ENCODE peak calls at places on chromosomes 16 and 17, in ten cellular contexts. One of them, this sample, is unnamed.

GRCh38 chr16:27028713-27029112 is 38.0 kb upstream of the C16orf82 start:
- DNase-seq in AG09319: no peak
- DNase-seq in transverse colon: no peak
- DNase-seq in type B pancreatic cell: no peak
- DNase-seq in left ventricle myocardium inferior: no peak
- DNase-seq in lung: no peak
- DNase-seq in fibroblast of lung: no peak
- DNase-seq in endothelial cell: no peak
- DNase-seq in cardiac fibroblast: no peak
- DNase-seq in tibial artery: no peak
- DNase-seq in this sample: no peak

GRCh38 chr16:70398177-70398743 is 40.6 kb downstream of the ST3GAL2 start:
- DNase-seq in AG09319: no peak
- DNase-seq in transverse colon: no peak
- DNase-seq in type B pancreatic cell: no peak
- DNase-seq in left ventricle myocardium inferior: no peak
- DNase-seq in lung: no peak
- DNase-seq in fibroblast of lung: no peak
- DNase-seq in endothelial cell: no peak
- DNase-seq in cardiac fibroblast: no peak
- DNase-seq in tibial artery: no peak
- DNase-seq in this sample: no peak

GRCh38 chr17:69874220-69874670 is 200.8 kb upstream of the KCNJ16 start:
- DNase-seq in AG09319: peak; percentile 62
- DNase-seq in transverse colon: no peak
- DNase-seq in type B pancreatic cell: no peak
- DNase-seq in left ventricle myocardium inferior: no peak
- DNase-seq in lung: no peak
- DNase-seq in fibroblast of lung: peak; percentile 74
- DNase-seq in endothelial cell: no peak
- DNase-seq in cardiac fibroblast: peak; percentile 93
- DNase-seq in tibial artery: no peak
- DNase-seq in this sample: no peak

GRCh38 chr16:48720266-48720665 is 110.3 kb upstream of the N4BP1 start:
- DNase-seq in AG09319: no peak
- DNase-seq in transverse colon: no peak
- DNase-seq in type B pancreatic cell: no peak
- DNase-seq in left ventricle myocardium inferior: no peak
- DNase-seq in lung: no peak
- DNase-seq in fibroblast of lung: no peak
- DNase-seq in endothelial cell: peak; percentile 66
- DNase-seq in cardiac fibroblast: no peak
- DNase-seq in tibial artery: no peak
- DNase-seq in this sample: no peak

GRCh38 chr17:81928497-81929252 is 1.1 kb upstream of the MAFG start:
- DNase-seq in AG09319: no peak
- DNase-seq in transverse colon: no peak
- DNase-seq in type B pancreatic cell: no peak
- DNase-seq in left ventricle myocardium inferior: peak; percentile 14
- DNase-seq in lung: no peak
- DNase-seq in fibroblast of lung: no peak
- DNase-seq in endothelial cell: no peak
- DNase-seq in cardiac fibroblast: no peak
- DNase-seq in tibial artery: no peak
- DNase-seq in this sample: no peak

GRCh38 chr17:56676807-56677206 is 83.3 kb downstream of the NOG start:
- DNase-seq in AG09319: no peak
- DNase-seq in transverse colon: no peak
- DNase-seq in type B pancreatic cell: no peak
- DNase-seq in left ventricle myocardium inferior: no peak
- DNase-seq in lung: no peak
- DNase-seq in fibroblast of lung: no peak
- DNase-seq in endothelial cell: no peak
- DNase-seq in cardiac fibroblast: no peak
- DNase-seq in tibial artery: no peak
- DNase-seq in this sample: no peak

GRCh38 chr16:28108590-28109247 is 45.2 kb upstream of the GSG1L start:
- DNase-seq in AG09319: no peak
- DNase-seq in transverse colon: no peak
- DNase-seq in type B pancreatic cell: no peak
- DNase-seq in left ventricle myocardium inferior: no peak
- DNase-seq in lung: no peak
- DNase-seq in fibroblast of lung: no peak
- DNase-seq in endothelial cell: no peak
- DNase-seq in cardiac fibroblast: no peak
- DNase-seq in tibial artery: no peak
- DNase-seq in this sample: no peak

GRCh38 chr16:20674684-20675487 is 22.6 kb downstream of the ACSM1 start:
- DNase-seq in AG09319: no peak
- DNase-seq in transverse colon: no peak
- DNase-seq in type B pancreatic cell: no peak
- DNase-seq in left ventricle myocardium inferior: no peak
- DNase-seq in lung: no peak
- DNase-seq in fibroblast of lung: no peak
- DNase-seq in endothelial cell: no peak
- DNase-seq in cardiac fibroblast: peak; percentile 16
- DNase-seq in tibial artery: no peak
- DNase-seq in this sample: no peak

GRCh38 chr17:31746884-31747495 is 112.1 kb downstream of the COPRS start:
- DNase-seq in AG09319: no peak
- DNase-seq in transverse colon: peak; percentile 30
- DNase-seq in type B pancreatic cell: no peak
- DNase-seq in left ventricle myocardium inferior: no peak
- DNase-seq in lung: no peak
- DNase-seq in fibroblast of lung: no peak
- DNase-seq in endothelial cell: no peak
- DNase-seq in cardiac fibroblast: no peak
- DNase-seq in tibial artery: no peak
- DNase-seq in this sample: no peak

GRCh38 chr17:14672830-14673229 is 371.9 kb downstream of the HS3ST3B1 start:
- DNase-seq in AG09319: peak; percentile 40
- DNase-seq in transverse colon: no peak
- DNase-seq in type B pancreatic cell: no peak
- DNase-seq in left ventricle myocardium inferior: no peak
- DNase-seq in lung: peak; percentile 46
- DNase-seq in fibroblast of lung: peak; percentile 84
- DNase-seq in endothelial cell: no peak
- DNase-seq in cardiac fibroblast: peak; percentile 80
- DNase-seq in tibial artery: no peak
- DNase-seq in this sample: no peak

GRCh38 chr16:83147244-83147643 is 520.5 kb downstream of the CDH13 start:
- DNase-seq in AG09319: no peak
- DNase-seq in transverse colon: no peak
- DNase-seq in type B pancreatic cell: no peak
- DNase-seq in left ventricle myocardium inferior: no peak
- DNase-seq in lung: no peak
- DNase-seq in fibroblast of lung: no peak
- DNase-seq in endothelial cell: peak; percentile 4
- DNase-seq in cardiac fibroblast: peak; percentile 18
- DNase-seq in tibial artery: no peak
- DNase-seq in this sample: no peak

GRCh38 chr17:76805319-76805718 is 62.9 kb upstream of the MGAT5B start:
- DNase-seq in AG09319: peak; percentile 25
- DNase-seq in transverse colon: no peak
- DNase-seq in type B pancreatic cell: no peak
- DNase-seq in left ventricle myocardium inferior: no peak
- DNase-seq in lung: no peak
- DNase-seq in fibroblast of lung: peak; percentile 63
- DNase-seq in endothelial cell: no peak
- DNase-seq in cardiac fibroblast: peak; percentile 39
- DNase-seq in tibial artery: no peak
- DNase-seq in this sample: no peak

GRCh38 chr16:65178151-65178550 is 56.3 kb upstream of the CDH11 start:
- DNase-seq in AG09319: no peak
- DNase-seq in transverse colon: no peak
- DNase-seq in type B pancreatic cell: no peak
- DNase-seq in left ventricle myocardium inferior: no peak
- DNase-seq in lung: no peak
- DNase-seq in fibroblast of lung: peak; percentile 9
- DNase-seq in endothelial cell: no peak
- DNase-seq in cardiac fibroblast: peak; percentile 15
- DNase-seq in tibial artery: no peak
- DNase-seq in this sample: no peak

GRCh38 chr17:27523712-27524111 is 67.5 kb downstream of the KSR1 start:
- DNase-seq in AG09319: no peak
- DNase-seq in transverse colon: no peak
- DNase-seq in type B pancreatic cell: no peak
- DNase-seq in left ventricle myocardium inferior: no peak
- DNase-seq in lung: no peak
- DNase-seq in fibroblast of lung: no peak
- DNase-seq in endothelial cell: no peak
- DNase-seq in cardiac fibroblast: no peak
- DNase-seq in tibial artery: no peak
- DNase-seq in this sample: no peak

GRCh38 chr16:55467898-55468297 is 11.1 kb upstream of the MMP2 start:
- DNase-seq in AG09319: no peak
- DNase-seq in transverse colon: no peak
- DNase-seq in type B pancreatic cell: no peak
- DNase-seq in left ventricle myocardium inferior: no peak
- DNase-seq in lung: no peak
- DNase-seq in fibroblast of lung: no peak
- DNase-seq in endothelial cell: no peak
- DNase-seq in cardiac fibroblast: no peak
- DNase-seq in tibial artery: no peak
- DNase-seq in this sample: no peak

GRCh38 chr17:46814446-46814845 is 4.0 kb downstream of the WNT3 start:
- DNase-seq in AG09319: no peak
- DNase-seq in transverse colon: no peak
- DNase-seq in type B pancreatic cell: no peak
- DNase-seq in left ventricle myocardium inferior: no peak
- DNase-seq in lung: no peak
- DNase-seq in fibroblast of lung: no peak
- DNase-seq in endothelial cell: no peak
- DNase-seq in cardiac fibroblast: no peak
- DNase-seq in tibial artery: no peak
- DNase-seq in this sample: no peak

GRCh38 chr16:58797137-58797801 is 63.2 kb upstream of the GOT2 start:
- DNase-seq in AG09319: no peak
- DNase-seq in transverse colon: no peak
- DNase-seq in type B pancreatic cell: no peak
- DNase-seq in left ventricle myocardium inferior: no peak
- DNase-seq in lung: no peak
- DNase-seq in fibroblast of lung: no peak
- DNase-seq in endothelial cell: no peak
- DNase-seq in cardiac fibroblast: no peak
- DNase-seq in tibial artery: no peak
- DNase-seq in this sample: no peak

GRCh38 chr17:41896726-41897125 is 22.0 kb downstream of the ACLY start:
- DNase-seq in AG09319: no peak
- DNase-seq in transverse colon: no peak
- DNase-seq in type B pancreatic cell: no peak
- DNase-seq in left ventricle myocardium inferior: no peak
- DNase-seq in lung: no peak
- DNase-seq in fibroblast of lung: no peak
- DNase-seq in endothelial cell: no peak
- DNase-seq in cardiac fibroblast: no peak
- DNase-seq in tibial artery: no peak
- DNase-seq in this sample: no peak
- TF ChIP-seq CTCF in AG09319: no peak
- TF ChIP-seq CTCF in transverse colon: no peak
- TF ChIP-seq CTCF in type B pancreatic cell: no peak
- TF ChIP-seq CTCF in left ventricle myocardium inferior: no peak
- TF ChIP-seq CTCF in lung: no peak
- TF ChIP-seq CTCF in fibroblast of lung: no peak
- TF ChIP-seq CTCF in endothelial cell: no peak
- TF ChIP-seq CTCF in cardiac fibroblast: no peak
- TF ChIP-seq CTCF in tibial artery: no peak
- TF ChIP-seq CTCF in this sample: no peak

GRCh38 chr16:72530434-72530833 is 358.5 kb upstream of the PMFBP1 start:
- DNase-seq in AG09319: no peak
- DNase-seq in transverse colon: no peak
- DNase-seq in type B pancreatic cell: no peak
- DNase-seq in left ventricle myocardium inferior: no peak
- DNase-seq in lung: no peak
- DNase-seq in fibroblast of lung: peak; percentile 68
- DNase-seq in endothelial cell: no peak
- DNase-seq in cardiac fibroblast: peak; percentile 87
- DNase-seq in tibial artery: no peak
- DNase-seq in this sample: no peak
- TF ChIP-seq CTCF in AG09319: no peak
- TF ChIP-seq CTCF in transverse colon: no peak
- TF ChIP-seq CTCF in type B pancreatic cell: no peak
- TF ChIP-seq CTCF in left ventricle myocardium inferior: no peak
- TF ChIP-seq CTCF in lung: no peak
- TF ChIP-seq CTCF in fibroblast of lung: peak; percentile 31
- TF ChIP-seq CTCF in endothelial cell: no peak
- TF ChIP-seq CTCF in cardiac fibroblast: peak; percentile 59
- TF ChIP-seq CTCF in tibial artery: no peak
- TF ChIP-seq CTCF in this sample: no peak

DNA sequence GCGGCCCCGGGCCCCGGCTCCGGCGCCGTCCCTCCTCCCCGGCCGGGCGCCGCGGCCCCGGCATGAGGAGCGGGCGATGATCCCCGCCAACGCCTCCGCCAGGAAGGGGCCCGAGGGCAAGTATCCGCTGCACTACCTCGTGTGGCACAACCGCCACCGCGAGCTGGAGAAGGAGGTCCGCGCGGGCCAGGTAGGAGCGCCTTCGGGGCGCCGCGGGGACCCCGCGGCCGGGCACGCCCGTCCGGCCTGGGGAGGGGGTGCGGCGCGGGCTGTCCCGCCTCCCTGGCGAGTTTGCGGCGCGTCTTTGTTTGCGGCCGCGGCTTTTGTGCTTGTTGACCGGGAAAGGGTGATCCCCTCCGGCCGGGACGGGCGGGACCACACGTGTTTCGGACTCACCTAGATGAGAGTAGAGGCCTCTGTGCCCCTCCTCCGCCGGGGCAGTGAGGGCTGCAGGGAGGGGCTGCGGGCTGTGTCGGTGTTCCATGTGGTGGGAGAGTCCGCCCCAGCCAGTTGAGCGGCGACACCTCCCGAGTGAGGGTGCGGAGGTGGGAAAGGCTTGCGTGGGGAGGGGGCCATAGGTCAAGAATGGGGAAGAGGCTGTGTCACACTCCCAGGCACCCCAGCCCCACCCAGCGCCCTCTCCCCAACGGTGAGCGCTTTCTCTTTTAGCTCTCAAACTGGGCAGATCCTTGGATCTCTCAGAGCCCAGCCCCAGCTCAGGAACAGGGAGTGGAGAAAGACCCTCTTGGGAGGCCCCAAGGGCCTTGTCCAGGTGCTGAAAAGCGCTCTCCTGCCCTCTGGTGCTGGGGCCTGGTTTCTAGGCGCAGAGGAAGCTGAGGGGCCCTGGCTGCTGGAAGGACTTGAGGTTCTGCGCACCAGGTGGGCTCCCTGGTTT is 861 bp downstream of the ANKRD13B start:
- DNase-seq in AG09319: no peak
- DNase-seq in transverse colon: peak; percentile 23
- DNase-seq in type B pancreatic cell: no peak
- DNase-seq in left ventricle myocardium inferior: no peak
- DNase-seq in lung: no peak
- DNase-seq in fibroblast of lung: peak; percentile 23
- DNase-seq in endothelial cell: no peak
- DNase-seq in cardiac fibroblast: no peak
- DNase-seq in tibial artery: no peak
- DNase-seq in this sample: no peak
- TF ChIP-seq CTCF in AG09319: peak; percentile 9
- TF ChIP-seq CTCF in transverse colon: peak; percentile 23
- TF ChIP-seq CTCF in type B pancreatic cell: peak; percentile 36
- TF ChIP-seq CTCF in left ventricle myocardium inferior: peak; percentile 26
- TF ChIP-seq CTCF in lung: no peak
- TF ChIP-seq CTCF in fibroblast of lung: peak; percentile 21
- TF ChIP-seq CTCF in endothelial cell: no peak
- TF ChIP-seq CTCF in cardiac fibroblast: no peak
- TF ChIP-seq CTCF in tibial artery: no peak
- TF ChIP-seq CTCF in this sample: no peak

GRCh38 chr17:77892469-77893143 is 65.9 kb upstream of the TNRC6C start:
- DNase-seq in AG09319: no peak
- DNase-seq in transverse colon: no peak
- DNase-seq in type B pancreatic cell: no peak
- DNase-seq in left ventricle myocardium inferior: no peak
- DNase-seq in lung: no peak
- DNase-seq in fibroblast of lung: no peak
- DNase-seq in endothelial cell: peak; percentile 72
- DNase-seq in cardiac fibroblast: no peak
- DNase-seq in tibial artery: no peak
- DNase-seq in this sample: no peak
- TF ChIP-seq CTCF in AG09319: no peak
- TF ChIP-seq CTCF in transverse colon: no peak
- TF ChIP-seq CTCF in type B pancreatic cell: peak; percentile 71
- TF ChIP-seq CTCF in left ventricle myocardium inferior: no peak
- TF ChIP-seq CTCF in lung: no peak
- TF ChIP-seq CTCF in fibroblast of lung: peak; percentile 29
- TF ChIP-seq CTCF in endothelial cell: peak; percentile 67
- TF ChIP-seq CTCF in cardiac fibroblast: peak; percentile 13
- TF ChIP-seq CTCF in tibial artery: no peak
- TF ChIP-seq CTCF in this sample: no peak